ENCODE peak calls at places on chromosome 9, in four cellular contexts. W, K, L and R are unnamed samples.

GRCh38 chr9:10134266-10134665 is 478.5 kb downstream of the PTPRD start:
- DNase-seq in W (no peak), K (no peak), L (no peak), R (no peak)

GRCh38 chr9:95746408-95747165 is 128.9 kb upstream of the ERCC6L2 start:
- DNase-seq in W (no peak), K (no peak), L (no peak), R (no peak)

GRCh38 chr9:136103651-136104487 is 8.8 kb upstream of the NACC2 start:
- DNase-seq in W (no peak), K (no peak), L (no peak), R (no peak)

GRCh38 chr9:14314424-14314928 is 535 bp upstream of the NFIB start:
- DNase-seq in W (peak; percentile 82), K (peak; percentile 92), L (peak; percentile 92), R (peak; percentile 83)

GRCh38 chr9:98280574-98280973 is 25.1 kb upstream of the TBC1D2 start:
- DNase-seq in W (no peak), K (no peak), L (peak; percentile 33), R (no peak)

GRCh38 chr9:35842795-35843194 is 13.8 kb downstream of the TMEM8B start:
- DNase-seq in W (no peak), K (no peak), L (no peak), R (no peak)

GRCh38 chr9:8514760-8515159 is 715.2 kb upstream of the DMAC1 start:
- DNase-seq in W (no peak), K (no peak), L (no peak), R (no peak)

GRCh38 chr9:89926691-89927220 is 321.9 kb downstream of the GADD45G start:
- DNase-seq in W (no peak), K (no peak), L (no peak), R (peak; percentile 48)

GRCh38 chr9:1274334-1274733 is 224.2 kb downstream of the DMRT2 start:
- DNase-seq in W (no peak), K (no peak), L (no peak), R (no peak)

GRCh38 chr9:10062629-10063395 is 550.0 kb downstream of the PTPRD start:
- DNase-seq in W (no peak), K (no peak), L (no peak), R (no peak)

GRCh38 chr9:32551491-32552049 is 557 bp upstream of the SMIM27 start:
- DNase-seq in W (peak; percentile 28), K (peak; percentile 42), L (peak; percentile 41), R (peak; percentile 68)

GRCh38 chr9:37028425-37029031 is 5.5 kb downstream of the PAX5 start:
- DNase-seq in W (no peak), K (no peak), L (no peak), R (no peak)

GRCh38 chr9:95074632-95075269 is 242.8 kb downstream of the FANCC start:
- DNase-seq in W (no peak), K (no peak), L (no peak), R (peak; percentile 11)

GRCh38 chr9:75001719-75002421 is 26.2 kb downstream of the CARNMT1 start:
- DNase-seq in W (peak; percentile 21), K (peak; percentile 18), L (no peak), R (no peak)

GRCh38 chr9:116207371-116208111 is 54.0 kb downstream of the PAPPA start:
- DNase-seq in W (no peak), K (no peak), L (no peak), R (no peak)

GRCh38 chr9:18208166-18209059 is 265.5 kb upstream of the ADAMTSL1 start:
- DNase-seq in W (peak; percentile 8), K (peak; percentile 70), L (peak; percentile 56), R (peak; percentile 82)

GRCh38 chr9:83707518-83707767 is 315 bp downstream of the UBQLN1 start:
- DNase-seq in W (peak; percentile 79), K (no peak), L (peak; percentile 85), R (no peak)

GRCh38 chr9:123048748-123049147 is 15.3 kb downstream of the GPR21 start:
- DNase-seq in W (no peak), K (no peak), L (no peak), R (no peak)

GRCh38 chr9:84858373-84858772 is 188.8 kb downstream of the NTRK2 start:
- DNase-seq in W (no peak), K (no peak), L (no peak), R (peak; percentile 24)

GRCh38 chr9:107294756-107295155 is 11.7 kb downstream of the RAD23B start:
- DNase-seq in W (no peak), K (no peak), L (no peak), R (no peak)

GRCh38 chr9:98503867-98504800 is 204.6 kb downstream of the GABBR2 start:
- DNase-seq in W (no peak), K (no peak), L (no peak), R (no peak)

GRCh38 chr9:14323083-14323968 is 9.4 kb upstream of the NFIB start:
- DNase-seq in W (no peak), K (no peak), L (no peak), R (no peak)

GRCh38 chr9:99431103-99431502 is 209.0 kb downstream of the SEC61B start:
- DNase-seq in W (no peak), K (no peak), L (peak; percentile 28), R (no peak)

GRCh38 chr9:125752070-125752628 is 5.0 kb downstream of the PBX3 start:
- DNase-seq in W (no peak), K (no peak), L (no peak), R (no peak)

GRCh38 chr9:114811969-114812636 is 6.3 kb upstream of the TNFSF15 start:
- DNase-seq in W (no peak), K (no peak), L (no peak), R (no peak)

GRCh38 chr9:3903906-3904305 is 378.1 kb upstream of the RFX3 start:
- DNase-seq in W (no peak), K (no peak), L (no peak), R (no peak)

GRCh38 chr9:70413427-70413797 is 1.0 kb downstream of the KLF9 start:
- DNase-seq in W (no peak), K (no peak), L (no peak), R (no peak)

GRCh38 chr9:76116913-76117312 is 226.4 kb downstream of the PCSK5 start:
- DNase-seq in W (no peak), K (no peak), L (no peak), R (no peak)

GRCh38 chr9:119252671-119253299 is 116.5 kb downstream of the BRINP1 start:
- DNase-seq in W (no peak), K (no peak), L (no peak), R (no peak)

GRCh38 chr9:79023134-79023577 is 548.6 kb upstream of the TLE4 start:
- DNase-seq in W (peak; percentile 50), K (no peak), L (no peak), R (no peak)

GRCh38 chr9:110942522-110942921 is 95.7 kb downstream of the LPAR1 start:
- DNase-seq in W (no peak), K (no peak), L (no peak), R (no peak)

GRCh38 chr9:136051568-136052432 is 43.3 kb downstream of the NACC2 start:
- DNase-seq in W (peak; percentile 90), K (no peak), L (peak; percentile 47), R (peak; percentile 43)

GRCh38 chr9:114551750-114552685 is 35.6 kb upstream of the ATP6V1G1 start:
- DNase-seq in W (peak; percentile 97), K (peak; percentile 88), L (peak; percentile 89), R (peak; percentile 78)

DNA sequence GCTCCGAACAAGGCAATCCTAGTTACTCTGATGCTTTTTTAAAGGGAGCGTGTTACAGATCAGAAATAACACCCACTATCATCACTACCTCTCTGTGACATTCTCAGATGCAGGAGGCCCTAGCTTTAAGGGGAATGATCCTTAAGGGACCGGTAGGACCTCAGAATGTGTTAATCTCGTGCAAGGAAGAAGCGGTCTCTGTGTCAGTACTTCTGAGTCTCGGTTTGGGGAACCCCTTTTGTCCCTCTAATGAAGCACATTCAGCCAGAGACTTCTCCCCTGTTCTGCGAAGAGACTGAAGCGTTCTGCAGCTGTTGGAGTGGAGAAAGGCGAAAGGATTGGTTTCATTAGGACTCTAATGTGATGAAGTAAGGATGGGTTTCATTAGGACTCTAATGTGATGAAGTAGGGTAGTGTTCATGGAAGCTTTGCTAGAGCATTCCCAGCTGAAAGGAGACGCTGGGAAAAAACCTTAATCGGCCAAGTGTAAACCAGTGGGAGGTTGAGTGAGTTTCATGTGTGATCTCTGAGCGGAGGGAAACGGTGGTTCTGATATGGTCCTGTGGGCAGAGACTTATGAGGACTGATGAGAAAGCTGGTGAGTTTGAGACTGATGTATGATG is 1.6 kb downstream of the PIP5K1B start:
- DNase-seq in W (no peak), K (no peak), L (no peak), R (peak; percentile 44)
- TF ChIP-seq POLR2A in W (no peak), K (no peak), L (no peak), R (no peak)

DNA sequence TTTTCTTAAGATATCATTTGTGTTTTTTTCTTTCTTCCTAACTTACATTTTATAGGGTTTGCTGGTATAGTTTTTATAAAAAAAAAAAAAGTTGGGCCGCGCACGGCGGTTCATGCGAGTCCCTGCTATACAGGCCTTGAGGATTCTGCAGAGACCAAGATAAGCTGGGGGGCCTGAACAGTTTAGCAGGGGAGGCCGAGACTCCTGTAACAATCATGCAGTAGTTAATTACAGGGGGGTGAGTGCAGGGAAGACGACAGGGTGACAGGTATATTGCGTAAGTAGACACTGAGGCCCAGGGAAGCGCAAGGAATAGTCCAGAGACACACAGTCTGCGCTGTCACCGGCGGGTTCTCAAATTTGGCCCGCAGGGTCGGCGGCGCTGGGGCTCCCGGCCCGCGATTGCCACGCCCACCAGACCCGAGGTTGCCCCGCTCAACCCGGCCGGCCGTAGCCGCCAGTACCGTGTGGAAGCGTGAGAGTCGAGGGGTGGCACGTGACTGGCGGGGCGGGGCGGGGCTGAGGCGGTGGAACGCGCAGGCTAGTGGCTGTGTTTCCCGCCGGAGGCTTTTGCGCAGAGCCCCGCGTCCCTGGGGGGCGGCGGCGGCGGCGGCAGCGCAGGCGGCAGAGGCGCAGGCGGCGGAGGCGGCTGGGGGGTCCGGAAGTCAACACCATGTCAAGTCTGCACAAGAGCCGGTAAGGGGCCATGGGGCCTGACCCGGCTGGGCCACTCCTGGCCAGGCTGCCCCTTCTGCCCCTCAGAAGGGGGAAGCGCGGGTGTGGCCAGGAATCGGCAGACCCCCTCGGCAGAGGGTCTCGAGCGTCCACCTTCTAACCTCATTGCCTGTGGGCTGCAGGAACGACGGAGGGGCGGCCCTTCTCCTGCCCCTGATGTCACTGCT is at the start of gene TBC1D13:
- DNase-seq in W (peak; percentile 94), K (peak; percentile 88), L (peak; percentile 93), R (peak; percentile 90)
- TF ChIP-seq POLR2A in W (peak; percentile 69), K (peak; percentile 68), L (no peak), R (no peak)

GRCh38 chr9:93209097-93209496 is 25.2 kb downstream of the WNK2 start:
- DNase-seq in W (no peak), K (no peak), L (no peak), R (no peak)
- TF ChIP-seq POLR2A in W (no peak), K (no peak), L (no peak), R (no peak)

DNA sequence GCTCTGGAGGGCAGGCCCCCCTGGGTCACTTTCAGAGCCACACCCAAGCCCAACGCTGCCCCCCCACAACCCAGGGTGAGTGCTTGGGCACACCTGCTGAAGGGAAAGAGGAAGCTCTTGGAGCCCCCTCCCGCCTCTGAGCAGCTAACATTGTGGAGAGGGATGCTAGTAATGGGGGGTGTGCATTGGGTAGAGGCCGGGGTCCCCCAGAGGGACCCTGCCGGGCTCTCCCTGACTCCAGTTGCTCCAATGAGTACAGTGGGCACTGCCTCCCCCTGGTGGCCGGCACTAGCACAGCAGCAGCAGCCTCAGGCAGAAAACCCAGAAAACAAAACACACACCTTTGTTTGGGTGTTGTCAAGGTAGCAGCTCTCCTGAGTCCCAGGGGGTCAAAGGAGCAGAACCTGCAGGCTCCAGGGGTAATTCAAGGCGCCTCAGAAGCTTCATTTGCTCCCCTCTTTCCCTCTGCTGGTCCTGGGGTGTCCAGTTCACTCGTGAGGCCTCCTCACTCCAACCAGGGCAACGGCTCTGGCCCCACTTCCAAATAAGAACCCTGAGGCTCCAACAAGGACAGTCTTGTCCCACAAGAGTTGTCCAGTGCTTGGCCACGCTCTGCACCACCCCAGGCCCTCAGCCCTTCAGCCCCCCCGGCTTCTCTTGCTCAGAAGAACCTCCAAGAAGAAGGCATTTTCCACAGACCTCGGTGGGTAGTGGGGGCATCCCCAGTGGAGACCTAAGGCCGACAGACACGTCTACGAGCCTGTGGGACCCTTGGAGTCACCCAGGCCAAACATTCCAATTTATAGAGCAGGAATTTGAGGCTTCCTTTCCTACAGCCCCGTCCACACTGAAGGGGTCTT is 16.1 kb downstream of the GBGT1 start:
- DNase-seq in W (peak; percentile 94), K (peak; percentile 78), L (peak; percentile 89), R (peak; percentile 82)
- TF ChIP-seq POLR2A in W (no peak), K (no peak), L (no peak), R (no peak)